ENCODE peak calls at places on chromosome 2, in eight cellular contexts. M is right cardiac atrium, Z is pancreas, D is NT2/D1, X is hepatocyte, Q is GM12878, S is cardiac muscle cell, E is astrocyte. O is an unnamed sample. For H3K27me3, the result is how much of the 10 kb centered on the place peaks cover.

GRCh38 chr2:31270136-31270535 is 36.2 kb downstream of the EHD3 start:
- DNase-seq in S (no peak), Z (no peak), X (no peak), D (no peak), Q (no peak), E (peak), M (no peak), O (no peak)

GRCh38 chr2:20494246-20494645 is 47.4 kb downstream of the RHOB start:
- DNase-seq in S (peak), Z (no peak), Q (no peak), X (no peak), E (peak), D (no peak), M (no peak), O (no peak)

GRCh38 chr2:215712850-215713230 is 277.0 kb upstream of the FN1 start:
- DNase-seq in Z (no peak), E (peak), M (no peak), Q (no peak), S (peak), X (no peak), D (no peak), O (no peak)

GRCh38 chr2:171923206-171923605 is 945 bp downstream of the HAT1 start:
- DNase-seq in D (no peak), E (peak), X (peak), Z (no peak), S (peak), Q (no peak), M (peak), O (peak)

GRCh38 chr2:68287580-68288441 is 31.9 kb downstream of the CNRIP1 start:
- DNase-seq in S (peak), D (no peak), Z (no peak), E (peak), M (peak), X (peak), Q (no peak), O (no peak)

GRCh38 chr2:202178342-202178958 is 59.9 kb downstream of the SUMO1 start:
- DNase-seq in E (peak), X (peak), Z (no peak), M (no peak), Q (peak), D (peak), S (peak), O (peak)

GRCh38 chr2:28398101-28398834 is 5.6 kb downstream of the FOSL2 start:
- DNase-seq in X (no peak), Z (no peak), D (no peak), M (peak), Q (no peak), S (peak), E (peak), O (peak)

GRCh38 chr2:31812051-31812798 is 198.6 kb downstream of the MEMO1 start:
- DNase-seq in Z (no peak), D (no peak), Q (peak), S (peak), M (no peak), E (no peak), X (peak), O (peak)

GRCh38 chr2:42962521-42962953 is 170.2 kb upstream of the HAAO start:
- DNase-seq in S (peak), M (no peak), Q (no peak), E (no peak), D (no peak), X (no peak), Z (no peak), O (no peak)

GRCh38 chr2:222307138-222307756 is 8.4 kb upstream of the PAX3 start:
- DNase-seq in Z (peak), S (no peak), D (no peak), E (no peak), M (no peak), X (no peak), Q (no peak), O (no peak)

GRCh38 chr2:222306393-222307137 is 7.8 kb upstream of the PAX3 start:
- DNase-seq in M (no peak), Q (no peak), D (no peak), X (no peak), S (no peak), E (no peak), Z (no peak), O (no peak)

GRCh38 chr2:222309766-222310165 is 11.0 kb upstream of the PAX3 start:
- DNase-seq in S (no peak), D (no peak), M (no peak), Z (no peak), Q (no peak), X (no peak), E (no peak), O (no peak)

GRCh38 chr2:222309361-222309760 is 10.6 kb upstream of the PAX3 start:
- DNase-seq in E (no peak), Q (no peak), D (no peak), S (no peak), M (no peak), X (no peak), Z (no peak), O (no peak)

DNA sequence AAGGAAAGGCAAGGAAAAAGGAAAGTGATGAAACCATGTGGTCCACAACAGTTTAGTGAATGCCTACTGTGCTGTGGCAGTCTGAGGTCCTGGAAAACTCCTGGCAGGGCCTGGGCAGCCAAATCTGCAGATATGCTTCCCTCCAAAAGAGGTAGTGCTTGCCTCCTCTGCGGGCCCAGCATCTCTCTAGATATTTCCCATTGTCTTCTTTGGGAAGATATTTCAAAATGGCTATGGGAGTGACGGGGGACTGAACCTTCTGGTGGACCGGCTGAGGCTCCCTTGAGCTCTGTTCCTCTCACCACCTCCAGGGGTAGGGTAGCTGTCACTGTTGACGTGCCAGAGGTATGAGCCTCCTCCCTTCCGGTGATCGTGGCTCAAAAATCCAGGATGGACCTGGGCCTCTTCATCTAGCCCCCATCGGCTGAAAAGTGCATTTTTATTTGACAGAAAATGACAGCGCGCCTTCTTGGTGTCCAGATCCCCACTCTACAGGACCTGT is 9.2 kb upstream of the PAX3 start:
- DNase-seq in X (no peak), Q (no peak), E (no peak), D (no peak), M (no peak), S (no peak), Z (no peak), O (no peak)
- H3K27me3 ChIP-seq in X (half or more), Q (half or more), E (half or more), D (half or more), M (under half), S (half or more), Z (under half), O (under half)

GRCh38 chr2:238239552-238239871 is 326 bp downstream of the HES6 start:
- DNase-seq in M (peak), D (no peak), X (peak), Q (no peak), S (no peak), E (no peak), Z (no peak), O (no peak)

GRCh38 chr2:238237441-238237840 is 2.4 kb downstream of the HES6 start:
- DNase-seq in S (no peak), M (no peak), Z (no peak), D (no peak), X (no peak), Q (no peak), E (no peak), O (no peak)

GRCh38 chr2:238239872-238240760 is at the start of gene HES6:
- DNase-seq in E (peak), X (peak), M (peak), D (peak), S (peak), Z (peak), Q (no peak), O (peak)

GRCh38 chr2:238238311-238238765 is 1.5 kb downstream of the HES6 start:
- DNase-seq in M (no peak), X (no peak), D (no peak), Z (peak), Q (no peak), E (no peak), S (no peak), O (no peak)

GRCh38 chr2:238238766-238239551 is 879 bp downstream of the HES6 start:
- DNase-seq in M (peak), Q (no peak), Z (peak), E (no peak), S (no peak), X (peak), D (no peak), O (no peak)
- H3K27me3 ChIP-seq in M (under half), Q (under half), Z (under half), E (under half), S (half or more), X (under half), D (under half), O (under half)

DNA sequence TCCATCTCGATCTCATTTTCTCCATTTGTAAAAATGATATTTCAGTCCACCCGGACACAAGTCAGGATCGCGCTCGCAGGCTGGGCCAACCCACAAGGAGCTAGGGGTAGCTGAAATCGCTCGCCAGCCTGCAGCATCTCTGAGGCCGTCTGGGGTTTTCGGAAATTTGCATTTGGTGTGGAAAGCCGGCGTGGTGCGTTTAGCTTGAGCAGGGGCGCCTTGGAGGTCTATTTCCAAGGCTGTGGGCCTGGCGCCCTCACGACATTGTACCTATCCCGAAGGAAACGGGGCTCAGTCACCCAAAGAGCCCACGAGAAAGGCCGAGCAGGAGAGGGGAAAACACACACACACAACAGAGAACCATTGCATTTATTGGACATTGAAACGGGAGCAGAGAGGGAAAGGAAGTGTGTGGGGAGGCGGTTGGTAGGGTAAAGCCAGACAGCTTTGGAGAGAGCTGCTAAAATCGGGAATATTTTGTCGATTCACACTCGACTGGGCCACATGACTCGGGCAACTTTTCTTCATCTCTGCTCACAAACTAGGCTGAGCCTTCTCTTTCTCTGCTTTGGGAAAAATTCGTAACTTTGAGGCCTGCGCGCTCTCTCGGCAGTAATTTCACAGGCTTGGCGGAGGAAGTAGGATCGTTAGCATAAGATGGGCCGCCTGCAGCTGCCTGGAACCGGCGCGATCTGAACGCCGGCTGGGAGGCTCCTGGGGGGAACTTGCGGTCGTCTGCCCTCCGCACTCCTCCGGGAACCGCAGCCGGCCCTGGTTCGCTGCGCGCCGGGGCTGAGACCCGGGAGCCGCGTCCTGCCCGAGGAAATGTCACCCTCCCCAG is 1.1 kb upstream of the HOXD8 start:
- DNase-seq in Q (no peak), X (no peak), M (no peak), E (no peak), Z (no peak), S (no peak), D (no peak), O (no peak)
- H3K27me3 ChIP-seq in Q (under half), X (half or more), M (under half), E (half or more), Z (under half), S (half or more), D (half or more), O (under half)

GRCh38 chr2:2734308-2734707 is 403.2 kb upstream of the MYT1L start:
- DNase-seq in S (no peak), Q (no peak), M (no peak), Z (no peak), X (no peak), E (no peak), D (no peak), O (no peak)
- H3K27me3 ChIP-seq in S (under half), Q (under half), M (under half), Z (under half), X (under half), E (under half), D (under half), O (under half)

GRCh38 chr2:120587326-120587996 is 148.2 kb upstream of the GLI2 start:
- DNase-seq in Q (no peak), D (peak), X (no peak), S (no peak), E (no peak), M (no peak), Z (no peak), O (no peak)

GRCh38 chr2:120587997-120588336 is 147.7 kb upstream of the GLI2 start:
- DNase-seq in S (no peak), D (no peak), Q (no peak), Z (no peak), M (no peak), X (no peak), E (no peak), O (no peak)

GRCh38 chr2:120589782-120590608 is 145.7 kb upstream of the GLI2 start:
- DNase-seq in D (no peak), E (peak), X (peak), S (peak), M (no peak), Z (no peak), Q (no peak), O (peak)

GRCh38 chr2:120590841-120591240 is 144.8 kb upstream of the GLI2 start:
- DNase-seq in Z (no peak), M (no peak), S (no peak), D (no peak), X (no peak), Q (no peak), E (no peak), O (no peak)

GRCh38 chr2:120586507-120587283 is 149.0 kb upstream of the GLI2 start:
- DNase-seq in X (no peak), D (no peak), Q (no peak), E (no peak), Z (no peak), S (peak), M (no peak), O (no peak)
- H3K27me3 ChIP-seq in X (under half), D (half or more), Q (under half), E (under half), Z (under half), S (half or more), M (under half), O (under half)

DNA sequence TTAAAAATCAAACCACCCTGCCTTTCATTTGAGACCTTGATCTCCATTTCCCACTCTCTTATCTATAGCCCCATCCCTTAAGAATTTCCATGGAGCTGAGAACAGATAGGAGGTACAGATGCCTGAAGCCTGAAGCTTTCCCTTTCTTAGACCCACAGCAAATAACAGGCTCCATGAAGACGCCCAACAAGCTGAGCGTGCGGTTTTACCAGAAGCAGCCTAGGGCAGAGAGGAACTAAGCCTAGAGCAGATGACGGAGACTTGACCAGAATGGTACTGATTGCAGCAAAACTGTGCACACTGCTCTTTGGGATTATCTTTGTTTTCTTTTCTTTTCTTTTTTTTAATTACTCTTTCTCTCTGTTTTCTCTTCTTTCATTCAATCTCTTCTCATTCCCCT is 1.8 kb upstream of the ERBB4 start:
- DNase-seq in S (no peak), X (peak), Q (no peak), D (no peak), Z (no peak), M (no peak), E (no peak), O (no peak)
- H3K27me3 ChIP-seq in S (under half), X (under half), Q (under half), D (half or more), Z (under half), M (under half), E (under half), O (under half)

GRCh38 chr2:219557320-219557719 is 13.5 kb downstream of the TMEM198 start:
- DNase-seq in Q (no peak), M (no peak), Z (no peak), D (no peak), X (no peak), S (no peak), E (no peak), O (no peak)

GRCh38 chr2:219554369-219554768 is 10.5 kb downstream of the TMEM198 start:
- DNase-seq in S (no peak), Z (peak), X (no peak), M (no peak), Q (no peak), D (no peak), E (no peak), O (no peak)

GRCh38 chr2:219556413-219556812 is 12.6 kb downstream of the TMEM198 start:
- DNase-seq in S (no peak), Z (no peak), D (no peak), M (no peak), Q (no peak), X (no peak), E (no peak), O (no peak)

GRCh38 chr2:219557791-219558785 is 13.3 kb downstream of the OBSL1 start:
- DNase-seq in D (no peak), E (no peak), S (no peak), X (no peak), M (peak), Q (no peak), Z (no peak), O (no peak)

DNA sequence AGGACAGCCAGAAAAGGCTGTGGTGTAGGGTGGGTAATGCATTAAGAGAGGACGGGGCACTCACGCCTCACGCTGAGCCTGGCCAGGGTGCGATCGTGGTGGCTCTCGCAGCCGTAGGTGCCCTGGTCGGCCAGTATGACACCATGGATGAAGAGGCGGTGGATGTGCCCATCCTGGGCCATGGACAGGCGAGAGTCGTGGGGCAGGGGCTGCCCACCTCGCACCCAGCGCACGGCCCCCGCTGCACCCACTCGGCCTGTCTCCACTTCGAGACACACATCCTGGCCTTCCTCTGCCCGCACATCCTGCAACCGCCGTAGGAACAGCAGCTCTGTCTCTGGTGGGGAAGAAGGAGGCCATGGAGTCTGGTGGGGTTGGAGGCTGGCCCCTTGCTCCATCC is 12.1 kb downstream of the TMEM198 start:
- DNase-seq in D (no peak), Z (no peak), S (no peak), Q (no peak), M (no peak), X (no peak), E (no peak), O (no peak)
- H3K27me3 ChIP-seq in D (under half), Z (under half), S (under half), Q (under half), M (under half), X (under half), E (under half), O (under half)

GRCh38 chr2:175441361-175441760 is 259.9 kb upstream of the ATP5MC3 start:
- DNase-seq in E (no peak), X (no peak), Z (no peak), M (no peak), S (no peak), Q (no peak), D (no peak), O (no peak)
- H3K27me3 ChIP-seq in E (under half), X (under half), Z (under half), M (under half), S (under half), Q (under half), D (under half), O (under half)

O was measured in SJSA1.